ENCODE peak calls at places on chromosomes 16 and 17, in five cellular contexts. G is Peyer's patch, N is spleen, P is colonic mucosa, F is GM23248. O is an unnamed sample. For H3K27me3, the result is how much of the 10 kb centered on the place peaks cover.

GRCh38 chr16:13036600-13036999 is 135.2 kb downstream of the SHISA9 start:
- DNase-seq in F (peak), N (no peak), G (no peak), P (peak), O (peak)

GRCh38 chr16:11256657-11257130 is 690 bp upstream of the SOCS1 start:
- DNase-seq in N (no peak), G (peak), P (peak), F (peak), O (peak)

GRCh38 chr17:45221081-45221996 is at the start of gene FMNL1:
- DNase-seq in P (peak), N (peak), F (peak), G (peak), O (peak)

GRCh38 chr17:33464669-33465275 is 171.7 kb upstream of the ASIC2 start:
- DNase-seq in G (no peak), N (no peak), F (no peak), P (no peak), O (no peak)

GRCh38 chr17:75632428-75632827 is 806 bp upstream of the SMIM5 start:
- DNase-seq in G (no peak), F (no peak), P (no peak), N (no peak), O (no peak)

GRCh38 chr17:13074026-13074425 is 56.2 kb upstream of the ELAC2 start:
- DNase-seq in F (peak), G (no peak), P (no peak), N (no peak), O (no peak)

GRCh38 chr17:69943058-69943457 is 132.0 kb upstream of the KCNJ16 start:
- DNase-seq in N (no peak), F (no peak), P (no peak), G (no peak), O (no peak)

GRCh38 chr16:72848759-72849664 is 198.9 kb downstream of the ZFHX3 start:
- DNase-seq in F (peak), G (peak), P (peak), N (no peak), O (peak)

GRCh38 chr17:2054262-2054739 is 602 bp upstream of the HIC1 start:
- DNase-seq in G (peak), N (peak), F (peak), P (no peak), O (no peak)

GRCh38 chr16:678858-679807 is 1.1 kb upstream of the STUB1 start:
- DNase-seq in G (no peak), F (peak), P (peak), N (peak), O (peak)

GRCh38 chr16:52569296-52569695 is 22.4 kb upstream of the TOX3 start:
- DNase-seq in F (no peak), G (no peak), P (no peak), N (no peak), O (no peak)

GRCh38 chr16:25110392-25110947 is 1.1 kb upstream of the LCMT1 start:
- DNase-seq in N (no peak), F (peak), P (no peak), G (no peak), O (no peak)

GRCh38 chr17:4833941-4834501 is 881 bp downstream of the MINK1 start:
- DNase-seq in P (peak), F (peak), N (no peak), G (peak), O (no peak)

GRCh38 chr17:78679495-78680395 is 102.3 kb downstream of the CYTH1 start:
- DNase-seq in F (no peak), P (no peak), N (peak), G (no peak), O (no peak)

GRCh38 chr17:42845918-42846593 is 1.7 kb downstream of the AOC2 start:
- DNase-seq in P (no peak), N (peak), G (no peak), F (no peak), O (no peak)

GRCh38 chr17:48335858-48336500 is 94.0 kb downstream of the SKAP1 start:
- DNase-seq in G (no peak), F (peak), N (no peak), P (no peak), O (no peak)

GRCh38 chr17:48330877-48331276 is 99.1 kb downstream of the SKAP1 start:
- DNase-seq in G (no peak), N (no peak), P (no peak), F (no peak), O (no peak)

GRCh38 chr17:48330386-48330785 is 99.6 kb downstream of the SKAP1 start:
- DNase-seq in F (no peak), P (no peak), N (no peak), G (no peak), O (no peak)

GRCh38 chr17:48335168-48335567 is 94.8 kb downstream of the SKAP1 start:
- DNase-seq in N (no peak), P (no peak), F (no peak), G (no peak), O (no peak)

GRCh38 chr17:48333034-48333491 is 97.0 kb downstream of the SKAP1 start:
- DNase-seq in F (peak), P (no peak), G (no peak), N (no peak), O (no peak)
- H3K27me3 ChIP-seq in F (under half), P (under half), G (under half), N (half or more), O (half or more)

GRCh38 chr16:87921236-87921773 is 15.0 kb downstream of the CA5A start:
- DNase-seq in G (no peak), P (no peak), N (no peak), F (no peak), O (no peak)

GRCh38 chr16:87919681-87919994 is 16.7 kb downstream of the CA5A start:
- DNase-seq in G (no peak), F (no peak), P (no peak), N (no peak), O (no peak)

GRCh38 chr16:87918314-87918713 is 18.0 kb downstream of the CA5A start:
- DNase-seq in F (peak), N (no peak), P (no peak), G (no peak), O (no peak)

GRCh38 chr16:87917503-87917902 is 18.8 kb downstream of the CA5A start:
- DNase-seq in G (no peak), P (no peak), F (no peak), N (no peak), O (no peak)

GRCh38 chr16:87918866-87919680 is 17.3 kb downstream of the CA5A start:
- DNase-seq in N (no peak), G (no peak), F (peak), P (no peak), O (peak)
- H3K4me3 ChIP-seq in N (no peak), G (no peak), F (peak), P (no peak), O (peak)

GRCh38 chr16:3045758-3046505 is 429 bp upstream of the MMP25 start:
- DNase-seq in P (no peak), N (peak), F (peak), G (no peak), O (no peak)

GRCh38 chr16:3044708-3045107 is 1.7 kb upstream of the MMP25 start:
- DNase-seq in F (no peak), P (no peak), N (no peak), G (no peak), O (no peak)

GRCh38 chr16:3047387-3047720 is 993 bp downstream of the MMP25 start:
- DNase-seq in F (no peak), N (no peak), P (no peak), G (no peak), O (no peak)

GRCh38 chr16:3049921-3050481 is 3.6 kb downstream of the MMP25 start:
- DNase-seq in F (no peak), P (no peak), G (no peak), N (no peak), O (no peak)

GRCh38 chr16:3046506-3047386 is at the start of gene MMP25:
- DNase-seq in G (no peak), F (peak), P (no peak), N (peak), O (no peak)
- H3K27me3 ChIP-seq in G (half or more), F (under half), P (under half), N (half or more), O (half or more)

GRCh38 chr17:49437696-49438438 is 23.2 kb upstream of the PHB1 start:
- DNase-seq in F (no peak), P (no peak), N (no peak), G (no peak), O (no peak)

GRCh38 chr17:49439305-49439672 is 24.6 kb upstream of the PHB1 start:
- DNase-seq in G (no peak), P (no peak), N (no peak), F (no peak), O (no peak)

GRCh38 chr17:49439673-49440571 is 25.2 kb upstream of the PHB1 start:
- DNase-seq in N (no peak), G (no peak), P (no peak), F (peak), O (no peak)

GRCh38 chr17:49438885-49439284 is 24.2 kb upstream of the PHB1 start:
- DNase-seq in P (no peak), G (no peak), F (no peak), N (no peak), O (no peak)

DNA sequence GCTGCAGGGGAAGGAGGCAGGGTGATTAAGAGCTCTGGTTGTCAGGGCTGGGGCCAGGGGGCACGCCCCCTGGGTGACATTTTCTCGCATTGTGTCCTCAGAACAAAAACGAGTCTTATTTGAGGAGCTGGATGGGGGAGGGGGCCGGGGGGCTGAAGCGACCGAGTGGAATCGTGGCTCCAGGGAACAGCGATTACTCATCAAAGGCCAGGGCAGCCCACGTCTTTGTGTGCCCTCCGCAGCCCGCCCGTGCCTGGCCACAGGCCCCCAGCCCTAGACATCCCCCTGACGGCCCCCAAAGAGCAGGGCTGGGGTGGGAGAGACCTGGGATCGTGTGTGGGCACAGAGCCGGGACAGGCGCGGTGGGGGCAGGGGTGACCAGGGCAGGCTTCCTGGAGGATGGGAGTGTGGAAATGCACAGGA is 23.8 kb upstream of the PHB1 start:
- DNase-seq in F (no peak), N (no peak), P (no peak), G (no peak), O (no peak)
- H3K4me3 ChIP-seq in F (no peak), N (no peak), P (no peak), G (no peak), O (no peak)

O was measured in left ventricle myocardium inferior.